ENCODE peak calls at places on chromosomes 5 and 9, in five cellular contexts. M is germinal center; J is nephron progenitor cell; V is neural crest cell; P is stimulated activated CD4-positive, alpha-beta T cell treated with anti-CD3 and anti-CD28 coated beads, Interleukin-4, amount 100 ng/mL, for 24 hours. U is an unnamed sample.

GRCh38 chr5:77774981-77775772 is 962 bp downstream of the TBCA start:
- DNase-seq in M (no peak), J (no peak), V (no peak), P (no peak), U (no peak)

GRCh38 chr9:76219555-76220151 is 174.6 kb downstream of the RFK start:
- DNase-seq in M (no peak), J (no peak), V (no peak), P (no peak), U (no peak)

GRCh38 chr9:111974092-111974681 is 77.6 kb downstream of the UGCG start:
- DNase-seq in M (no peak), J (peak; percentile 11), V (no peak), P (no peak), U (no peak)

GRCh38 chr9:3894764-3895163 is 369.0 kb upstream of the RFX3 start:
- DNase-seq in M (no peak), J (no peak), V (no peak), P (no peak), U (no peak)

GRCh38 chr5:111043712-111044506 is 27.6 kb upstream of the TSLP start:
- DNase-seq in M (no peak), J (peak; percentile 14), V (no peak), P (no peak), U (peak; percentile 2)

GRCh38 chr9:6759114-6759977 is 1.6 kb downstream of the KDM4C start:
- DNase-seq in M (peak; percentile 22), J (no peak), V (no peak), P (peak; percentile 28), U (no peak)

GRCh38 chr5:147576646-147577535 is 67.0 kb upstream of the DPYSL3 start:
- DNase-seq in M (peak; percentile 17), J (peak; percentile 81), V (peak; percentile 82), P (peak; percentile 7), U (no peak)

GRCh38 chr5:115246361-115246991 is 16.2 kb downstream of the PGGT1B start:
- DNase-seq in M (peak; percentile 45), J (no peak), V (no peak), P (no peak), U (peak; percentile 1)

GRCh38 chr9:83384214-83384613 is 154.0 kb downstream of the FRMD3 start:
- DNase-seq in M (no peak), J (no peak), V (no peak), P (no peak), U (no peak)

GRCh38 chr5:170132642-170133448 is 27.1 kb downstream of the FOXI1 start:
- DNase-seq in M (no peak), J (no peak), V (no peak), P (no peak), U (no peak)

GRCh38 chr5:132206782-132207181 is 20.9 kb downstream of the P4HA2 start:
- DNase-seq in M (no peak), J (no peak), V (no peak), P (no peak), U (no peak)